ENCODE peak calls at places on chromosomes 5 and 9, in four cellular contexts. I, Z, K and L are unnamed samples.

GRCh38 chr5:150615141-150615699 is 25.2 kb upstream of the SYNPO start:
- DNase-seq in I (no peak), Z (peak; percentile 41), K (peak; percentile 79), L (no peak)

GRCh38 chr5:11130111-11130510 is 369.1 kb upstream of the DAP start:
- DNase-seq in I (no peak), Z (no peak), K (no peak), L (no peak)

GRCh38 chr9:120926397-120926928 is at the start of gene TRAF1:
- DNase-seq in I (no peak), Z (no peak), K (no peak), L (peak; percentile 86)

GRCh38 chr5:178313316-178313715 is 80.7 kb upstream of the PHYKPL start:
- DNase-seq in I (no peak), Z (no peak), K (no peak), L (peak; percentile 41)

GRCh38 chr5:9681706-9682105 is 51.6 kb upstream of the TAS2R1 start:
- DNase-seq in I (no peak), Z (no peak), K (no peak), L (no peak)

GRCh38 chr5:39177629-39177959 is 41.8 kb downstream of the FYB1 start:
- DNase-seq in I (no peak), Z (no peak), K (no peak), L (no peak)

GRCh38 chr9:130160862-130161470 is 11.2 kb upstream of the NCS1 start:
- DNase-seq in I (no peak), Z (no peak), K (no peak), L (no peak)

GRCh38 chr9:129554649-129555048 is 66.3 kb downstream of the C9orf50 start:
- DNase-seq in I (no peak), Z (no peak), K (no peak), L (peak; percentile 60)

GRCh38 chr5:71533614-71534013 is 53.5 kb upstream of the MCCC2 start:
- DNase-seq in I (no peak), Z (no peak), K (no peak), L (no peak)

GRCh38 chr5:24642022-24642421 is 2.8 kb downstream of the CDH10 start:
- DNase-seq in I (peak; percentile 16), Z (no peak), K (no peak), L (no peak)

GRCh38 chr9:127262621-127263020 is 2.0 kb upstream of the GARNL3 start:
- DNase-seq in I (no peak), Z (no peak), K (no peak), L (no peak)

GRCh38 chr5:25119654-25120053 is 474.9 kb upstream of the CDH10 start:
- DNase-seq in I (peak; percentile 1), Z (no peak), K (no peak), L (no peak)

GRCh38 chr5:108003178-108003577 is 332.4 kb upstream of the EFNA5 start:
- DNase-seq in I (no peak), Z (no peak), K (no peak), L (no peak)

GRCh38 chr5:170302729-170303501 is 5.3 kb upstream of the LCP2 start:
- DNase-seq in I (no peak), Z (no peak), K (no peak), L (peak; percentile 93)

GRCh38 chr9:37030591-37030939 is 3.5 kb downstream of the PAX5 start:
- DNase-seq in I (no peak), Z (no peak), K (no peak), L (peak; percentile 79)

GRCh38 chr9:136386018-136386417 is 12.5 kb upstream of the CARD9 start:
- DNase-seq in I (no peak), Z (no peak), K (no peak), L (no peak)

GRCh38 chr9:131407717-131408195 is 13.9 kb downstream of the PRRC2B start:
- DNase-seq in I (peak; percentile 44), Z (peak; percentile 34), K (no peak), L (no peak)

GRCh38 chr9:120627073-120627472 is 47.1 kb upstream of the CDK5RAP2 start:
- DNase-seq in I (no peak), Z (no peak), K (no peak), L (no peak)

GRCh38 chr9:100430286-100430940 is 3.5 kb downstream of the MSANTD3 start:
- DNase-seq in I (no peak), Z (no peak), K (no peak), L (no peak)

GRCh38 chr5:139468421-139468931 is 2.3 kb upstream of the SMIM33 start:
- DNase-seq in I (no peak), Z (no peak), K (no peak), L (no peak)

GRCh38 chr5:55597014-55597981 is 62.5 kb upstream of the PLPP1 start:
- DNase-seq in I (no peak), Z (no peak), K (no peak), L (no peak)

GRCh38 chr5:81558188-81558587 is 164.3 kb upstream of the ACOT12 start:
- DNase-seq in I (no peak), Z (no peak), K (no peak), L (no peak)

GRCh38 chr5:36168737-36169136 is 16.8 kb downstream of the SKP2 start:
- DNase-seq in I (no peak), Z (no peak), K (no peak), L (no peak)

GRCh38 chr9:72465602-72466001 is 55.8 kb upstream of the TMC1 start:
- DNase-seq in I (no peak), Z (no peak), K (no peak), L (no peak)

GRCh38 chr5:177557041-177557647 is 2.8 kb upstream of the FAM193B start:
- DNase-seq in I (peak; percentile 45), Z (peak; percentile 15), K (no peak), L (no peak)

GRCh38 chr9:130054428-130054786 is 701 bp downstream of the GPR107 start:
- DNase-seq in I (no peak), Z (no peak), K (no peak), L (no peak)

GRCh38 chr9:36637491-36638270 is 65.0 kb downstream of the MELK start:
- DNase-seq in I (no peak), Z (no peak), K (no peak), L (no peak)

GRCh38 chr5:148412124-148412523 is 28.4 kb downstream of the FBXO38 start:
- DNase-seq in I (no peak), Z (no peak), K (no peak), L (no peak)

GRCh38 chr5:171397190-171397589 is 9.5 kb downstream of the NPM1 start:
- DNase-seq in I (no peak), Z (no peak), K (no peak), L (no peak)

GRCh38 chr9:38216572-38216971 is 147.5 kb upstream of the SHB start:
- DNase-seq in I (no peak), Z (no peak), K (no peak), L (no peak)

GRCh38 chr9:114484854-114485443 is 20.3 kb downstream of the WHRN start:
- DNase-seq in I (no peak), Z (no peak), K (no peak), L (no peak)

DNA sequence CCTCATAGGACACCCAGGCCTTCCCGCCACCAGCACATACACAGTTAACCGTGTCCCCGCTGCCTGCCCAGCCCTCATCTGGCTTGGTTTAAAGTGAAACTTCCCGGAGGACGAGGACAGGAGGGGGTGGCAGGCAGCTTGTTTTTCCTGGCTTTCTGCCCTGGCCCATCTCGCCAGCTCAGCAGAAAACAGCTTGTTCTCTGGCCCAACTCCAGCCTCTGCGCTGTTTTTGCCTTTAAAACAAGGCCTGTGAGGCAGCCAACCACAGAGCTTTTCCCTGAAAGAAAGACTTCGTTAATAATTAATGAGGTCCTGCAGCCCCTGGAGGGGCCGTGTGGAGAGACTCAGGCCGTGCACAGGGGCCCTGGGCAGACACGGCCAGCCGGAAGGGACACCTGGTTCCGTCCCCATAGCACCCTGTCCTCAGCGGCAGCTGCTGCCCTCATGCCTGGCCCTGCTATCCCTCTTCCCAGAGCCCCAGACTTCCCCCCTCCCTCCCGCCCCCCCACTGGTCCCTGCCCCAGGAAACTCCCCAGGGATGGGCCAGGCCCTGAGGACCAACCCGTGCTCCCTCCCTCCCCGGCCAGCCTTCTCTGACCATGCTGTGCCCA is 108.7 kb downstream of the RXRA start:
- DNase-seq in I (peak; percentile 97), Z (peak; percentile 91), K (peak; percentile 98), L (peak; percentile 88)
- TF ChIP-seq POLR2AphosphoS5 in I (no peak), Z (peak; percentile 77), K (peak; percentile 73), L (peak; percentile 79)

GRCh38 chr5:132495672-132496630 is 5.4 kb upstream of the IRF1 start:
- DNase-seq in I (peak; percentile 87), Z (peak; percentile 97), K (peak; percentile 96), L (peak; percentile 100)
- H3K27ac ChIP-seq in I (peak overlapping the region; percentile 81), Z (peak overlapping the region; percentile 99), K (peak overlapping the region; percentile 100), L (peak overlapping the region; percentile 94)

GRCh38 chr9:135087489-135087791 is at the start of gene OLFM1:
- DNase-seq in I (no peak), Z (peak; percentile 68), K (peak; percentile 71), L (no peak)
- TF ChIP-seq CTCF in I (peak; percentile 57), Z (peak; percentile 58), K (peak; percentile 70), L (peak; percentile 65)

DNA sequence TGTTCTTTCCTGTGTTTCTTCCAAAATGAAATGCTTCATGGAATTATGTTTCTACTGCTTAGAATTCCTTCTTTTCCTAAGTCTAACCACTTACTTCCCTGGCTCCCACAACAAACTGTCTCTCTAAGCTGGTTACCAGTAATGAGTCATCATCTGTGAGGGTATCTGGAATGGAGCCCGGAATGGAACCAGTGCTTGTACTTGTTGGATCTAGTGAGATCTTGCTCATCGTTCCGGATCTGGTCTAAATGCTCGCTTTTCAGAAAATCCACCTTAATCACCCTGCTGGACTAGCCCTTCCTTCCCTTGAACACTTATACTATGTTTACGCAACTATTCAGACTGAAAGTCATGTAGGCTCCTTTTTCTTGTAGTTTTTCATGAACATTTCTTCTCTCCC is 184.8 kb downstream of the PBX3 start:
- DNase-seq in I (no peak), Z (peak; percentile 18), K (no peak), L (no peak)
- TF ChIP-seq POLR2AphosphoS5 in I (no peak), Z (no peak), K (no peak), L (no peak)